ENCODE peak calls at places on chromosomes 3 and 15, in five cellular contexts. J is foreskin fibroblast, E is ascending aorta, T is uterus, N is epithelial cell of esophagus. W is an unnamed sample.

GRCh38 chr3:25454411-25454927 is 26.4 kb downstream of the RARB start:
- DNase-seq in T (no peak), J (no peak), N (no peak), E (no peak), W (no peak)

GRCh38 chr3:133021206-133021605 is 17.0 kb upstream of the TMEM108 start:
- DNase-seq in T (no peak), N (peak), J (no peak), E (no peak), W (no peak)

GRCh38 chr15:66848666-66849392 is 146.8 kb downstream of the SMAD6 start:
- DNase-seq in E (peak), T (no peak), J (no peak), N (no peak), W (no peak)

GRCh38 chr3:33579181-33579510 is 138.9 kb downstream of the CLASP2 start:
- DNase-seq in J (no peak), N (no peak), T (no peak), E (no peak), W (no peak)

GRCh38 chr15:79179597-79179996 is 89.0 kb upstream of the RASGRF1 start:
- DNase-seq in T (no peak), N (no peak), E (no peak), J (no peak), W (no peak)

GRCh38 chr3:117671707-117672318 is 962.2 kb downstream of the TUSC7 start:
- DNase-seq in J (no peak), T (no peak), E (no peak), N (no peak), W (no peak)

GRCh38 chr15:75130597-75131268 is 70.9 kb upstream of the C15orf39 start:
- DNase-seq in J (no peak), E (no peak), N (no peak), T (no peak), W (no peak)

GRCh38 chr15:79308874-79309273 is 2.0 kb upstream of the TMED3 start:
- DNase-seq in T (no peak), N (no peak), E (no peak), J (no peak), W (no peak)

GRCh38 chr3:14718539-14718938 is 43.6 kb downstream of the C3orf20 start:
- DNase-seq in J (no peak), T (no peak), N (no peak), E (no peak), W (no peak)

DNA sequence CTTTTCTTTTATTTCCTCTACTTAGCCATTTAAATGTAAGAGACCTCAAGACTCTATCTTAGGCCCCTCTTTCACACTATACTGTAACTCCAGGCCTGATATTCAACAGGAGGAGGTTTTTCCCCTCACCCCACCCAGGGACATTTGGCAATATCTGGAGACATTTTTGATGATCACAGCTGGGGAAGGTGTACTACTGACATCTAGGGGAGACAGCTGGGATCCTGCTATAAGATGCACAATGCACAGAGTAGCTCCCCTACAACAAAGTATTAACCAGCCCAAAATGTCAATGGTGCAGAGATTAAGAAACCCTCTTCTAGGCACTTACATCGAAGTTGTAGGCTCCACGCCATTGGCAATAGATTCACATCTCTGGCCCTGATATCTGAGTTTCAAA is 517.5 kb upstream of the UBE2E2 start:
- DNase-seq in N (peak), T (no peak), J (peak), E (no peak), W (no peak)
- TF ChIP-seq CTCF in N (peak), T (no peak), J (no peak), E (no peak), W (no peak)

DNA sequence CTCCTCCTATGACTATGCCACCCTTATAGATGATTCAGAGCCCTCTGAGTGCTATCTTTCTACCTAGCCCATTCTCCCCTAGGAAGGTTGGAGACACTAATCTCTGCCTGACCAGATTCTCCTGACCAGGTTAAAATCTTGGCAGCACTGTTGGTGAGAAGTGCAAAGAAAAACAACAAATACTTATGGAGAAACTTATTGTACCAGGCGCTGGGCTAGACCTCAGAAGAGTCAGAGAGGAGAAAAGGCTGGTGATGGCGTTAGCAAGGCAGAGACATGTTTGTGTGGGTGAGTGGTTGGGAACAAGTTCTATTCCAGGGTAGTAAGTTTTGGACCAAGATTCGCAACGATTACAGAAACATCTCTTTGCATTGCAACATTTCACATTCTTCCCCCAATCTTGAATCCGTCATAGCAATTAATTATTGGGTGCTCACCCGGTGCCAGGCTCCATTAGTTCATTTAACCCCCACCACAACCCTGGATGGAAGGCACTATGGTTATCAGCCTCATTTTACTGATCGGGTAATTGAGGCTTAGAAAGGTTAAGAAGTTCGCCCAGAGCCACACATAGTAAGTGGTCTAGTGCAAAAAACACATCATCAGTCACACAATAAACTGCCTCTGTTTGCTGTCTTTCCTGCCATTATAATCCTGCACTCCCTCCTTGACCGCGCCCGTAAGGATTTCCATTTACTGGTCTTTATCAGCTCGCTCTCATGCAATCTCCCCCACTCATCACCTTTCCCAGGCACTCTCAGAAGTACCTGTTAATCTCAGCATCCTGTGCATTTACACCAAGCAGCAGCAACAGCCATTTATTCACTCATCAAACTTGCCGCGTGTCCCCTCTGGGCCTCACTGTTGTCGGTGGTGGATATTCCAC is 672 bp upstream of the TSPAN3 start:
- DNase-seq in J (no peak), E (no peak), N (no peak), T (no peak), W (no peak)
- H3K4me3 ChIP-seq in J (no peak), E (peak), N (no peak), T (peak), W (no peak)

GRCh38 chr3:185988080-185988815 is 50.4 kb upstream of the TRA2B start:
- DNase-seq in J (peak), E (no peak), T (no peak), N (no peak), W (no peak)
- TF ChIP-seq CTCF in J (no peak), E (no peak), T (no peak), N (no peak), W (no peak)

DNA sequence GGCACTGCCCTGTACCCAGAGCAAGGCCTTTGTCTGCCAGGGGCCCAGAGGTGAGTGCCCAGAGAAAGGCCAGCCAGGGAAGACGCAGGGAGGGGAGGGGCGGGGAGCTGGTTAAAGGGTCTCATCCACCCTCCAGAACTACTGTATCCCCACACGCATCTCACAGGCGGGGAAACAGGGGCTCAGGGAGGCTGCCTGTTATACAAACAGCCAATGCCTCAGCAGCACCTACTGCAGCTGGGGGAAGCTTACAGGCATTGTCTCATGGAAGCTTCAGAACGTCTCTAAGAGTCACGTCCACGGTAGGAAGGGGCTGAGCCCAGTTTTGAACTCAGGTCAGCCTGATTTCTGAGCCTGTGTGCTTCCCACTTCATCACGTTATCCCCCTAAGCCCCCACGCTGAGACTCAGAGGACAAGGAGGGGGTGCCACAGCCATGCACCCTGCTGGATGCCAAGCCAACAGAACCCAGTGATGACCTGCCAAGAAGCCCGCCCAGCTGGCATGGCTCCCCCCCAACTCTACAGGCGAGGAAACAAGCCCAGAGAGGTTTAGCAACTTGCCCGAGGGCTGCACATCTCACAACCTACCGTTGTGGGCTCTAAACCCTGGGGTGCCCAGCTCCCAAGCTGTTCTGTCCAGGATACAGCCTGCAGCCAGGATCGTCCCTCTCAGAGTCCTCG is 54.5 kb downstream of the IQSEC1 start:
- DNase-seq in J (no peak), E (no peak), N (no peak), T (no peak), W (no peak)
- H3K4me3 ChIP-seq in J (peak), E (peak), N (no peak), T (no peak), W (no peak)

GRCh38 chr3:111967651-111968274 is 11.1 kb upstream of the ABHD10 start:
- DNase-seq in T (peak), N (peak), J (peak), E (peak), W (peak)
- TF ChIP-seq CTCF in T (peak), N (peak), J (peak), E (peak), W (peak)

W was measured in ovary.